ENCODE peak calls at places on chromosome 21, in four cellular contexts. B is A549, X is K562, N is HepG2. P is an unnamed sample.

GRCh38 chr21:20459838-20460237 is 538.4 kb upstream of the NCAM2 start:
- DNase-seq in X (no peak), N (no peak), B (no peak), P (no peak)

GRCh38 chr21:40618216-40618615 is 228.7 kb downstream of the DSCAM start:
- DNase-seq in X (no peak), B (no peak), N (no peak), P (peak)

GRCh38 chr21:21175798-21176334 is 177.7 kb downstream of the NCAM2 start:
- DNase-seq in B (no peak), X (no peak), N (no peak), P (no peak)

GRCh38 chr21:29624776-29625175 is 315.0 kb downstream of the GRIK1 start:
- DNase-seq in B (no peak), N (no peak), X (no peak), P (no peak)

GRCh38 chr21:18443686-18444085 is 40.1 kb upstream of the TMPRSS15 start:
- DNase-seq in X (no peak), B (no peak), N (no peak), P (no peak)

GRCh38 chr21:31030367-31031106 is 7.7 kb downstream of the KRTAP19-8 start:
- DNase-seq in X (no peak), N (no peak), B (no peak), P (no peak)

GRCh38 chr21:34761758-34762330 is 93.0 kb downstream of the CLIC6 start:
- DNase-seq in X (no peak), B (no peak), N (no peak), P (no peak)

GRCh38 chr21:42111470-42111743 is 40.3 kb downstream of the UMODL1 start:
- DNase-seq in B (no peak), N (no peak), X (no peak), P (no peak)

GRCh38 chr21:34147835-34148804 is 74.7 kb downstream of the MRPS6 start:
- DNase-seq in X (no peak), N (no peak), B (no peak), P (no peak)

GRCh38 chr21:24938592-24938991 is 668.7 kb downstream of the MRPL39 start:
- DNase-seq in X (no peak), N (no peak), B (no peak), P (no peak)

GRCh38 chr21:35469446-35469845 is 420.3 kb upstream of the RUNX1 start:
- DNase-seq in N (no peak), B (no peak), X (no peak), P (no peak)

GRCh38 chr21:34933609-34934345 is 115.3 kb downstream of the RUNX1 start:
- DNase-seq in N (no peak), B (no peak), X (no peak), P (no peak)

GRCh38 chr21:33916200-33916567 is 580 bp upstream of the ATP5PO start:
- DNase-seq in N (no peak), X (no peak), B (no peak), P (no peak)

GRCh38 chr21:16211339-16212303 is 481.8 kb downstream of the USP25 start:
- DNase-seq in X (no peak), B (no peak), N (no peak), P (no peak)

GRCh38 chr21:39441502-39442475 is 3.8 kb downstream of the LCA5L start:
- DNase-seq in B (peak), X (peak), N (peak), P (peak)

GRCh38 chr21:14080040-14080763 is 130.6 kb downstream of the LIPI start:
- DNase-seq in B (no peak), N (no peak), X (no peak), P (no peak)

GRCh38 chr21:22223385-22223784 is 1225.2 kb downstream of the NCAM2 start:
- DNase-seq in N (no peak), B (no peak), X (no peak), P (no peak)

GRCh38 chr21:27168084-27168483 is 201.2 kb upstream of the ADAMTS5 start:
- DNase-seq in N (no peak), B (no peak), X (no peak), P (no peak)

GRCh38 chr21:27158967-27159366 is 192.1 kb upstream of the ADAMTS5 start:
- DNase-seq in N (no peak), B (no peak), X (no peak), P (no peak)

GRCh38 chr21:27164208-27165172 is 197.6 kb upstream of the ADAMTS5 start:
- DNase-seq in X (no peak), B (no peak), N (no peak), P (no peak)
- TF ChIP-seq ESRRA in X (no peak), B (no peak), N (no peak), P (no peak)

DNA sequence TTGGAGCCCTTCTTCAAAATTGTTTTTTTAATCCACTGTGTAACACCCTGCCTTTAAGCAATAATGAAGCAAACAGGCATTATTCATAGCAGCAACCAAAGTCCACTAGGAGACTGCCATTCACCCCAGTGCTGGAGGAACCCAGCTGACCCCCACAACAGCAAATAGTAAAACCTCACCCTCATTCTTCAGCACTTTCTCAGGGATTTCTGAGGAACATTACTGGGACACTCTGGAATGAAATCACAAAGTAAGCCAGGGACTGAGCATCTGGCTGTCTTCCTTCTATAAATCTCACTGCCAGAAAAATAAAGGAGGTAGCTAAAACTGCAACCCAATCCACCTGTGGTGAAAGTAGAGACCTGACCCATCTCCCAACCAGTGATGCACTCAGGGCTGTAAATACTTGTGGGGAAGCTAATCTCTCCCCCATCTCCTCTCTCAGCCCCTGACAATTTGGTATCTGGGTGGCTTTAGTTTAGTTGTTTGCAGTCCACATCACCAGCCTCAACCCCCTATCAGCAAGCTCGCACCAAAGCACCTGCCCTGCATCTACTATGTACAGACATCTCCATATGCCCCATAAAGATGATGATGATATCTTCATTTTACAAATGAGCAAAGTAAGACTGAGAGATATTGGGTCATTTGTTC is 47.1 kb downstream of the COL6A1 start:
- DNase-seq in B (no peak), X (no peak), N (no peak), P (no peak)
- TF ChIP-seq JUN in B (no peak), X (no peak), N (no peak), P (no peak)

DNA sequence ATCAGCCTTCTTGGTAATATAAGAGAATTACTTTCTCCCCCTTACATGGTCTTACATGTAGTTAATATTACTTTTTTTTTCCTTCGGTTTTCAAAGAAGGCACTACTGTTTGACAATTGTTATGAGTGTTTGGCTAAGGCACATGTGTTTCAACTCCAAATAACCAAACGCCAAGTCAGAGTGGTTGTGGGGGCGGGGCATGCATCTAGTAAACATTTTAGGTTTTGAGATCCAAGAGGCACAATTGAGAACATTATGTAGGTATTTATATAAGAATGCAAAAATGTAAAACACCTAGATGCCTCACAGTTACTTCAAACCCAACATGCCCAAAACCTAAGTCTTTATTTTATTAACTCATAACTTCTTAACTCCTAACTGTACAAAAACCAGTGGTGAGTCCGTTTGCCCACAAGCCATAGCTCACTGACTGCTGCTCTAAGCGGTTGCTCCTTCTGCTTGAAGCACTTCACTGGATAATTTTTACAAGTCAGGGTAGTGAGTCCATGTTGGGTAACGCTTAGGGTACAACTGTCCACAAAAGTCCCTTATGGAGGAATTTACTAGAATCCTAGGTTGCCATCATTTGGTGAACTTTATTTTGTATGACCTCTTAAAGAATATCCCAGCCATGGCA is 189.9 kb downstream of the HUNK start:
- DNase-seq in X (no peak), B (no peak), N (no peak), P (no peak)
- TF ChIP-seq ESRRA in X (no peak), B (no peak), N (no peak), P (no peak)

GRCh38 chr21:37677006-37677405 is 239.3 kb downstream of the KCNJ6 start:
- DNase-seq in N (no peak), B (no peak), X (no peak), P (no peak)

GRCh38 chr21:37670883-37671282 is 245.4 kb downstream of the KCNJ6 start:
- DNase-seq in X (no peak), B (peak), N (peak), P (no peak)

GRCh38 chr21:37671381-37671780 is 244.9 kb downstream of the KCNJ6 start:
- DNase-seq in N (no peak), X (no peak), B (no peak), P (no peak)

GRCh38 chr21:37675202-37675801 is 241.0 kb downstream of the KCNJ6 start:
- DNase-seq in X (peak), B (peak), N (no peak), P (peak)

GRCh38 chr21:37673801-37674575 is 242.3 kb downstream of the KCNJ6 start:
- DNase-seq in X (no peak), N (no peak), B (no peak), P (no peak)
- TF ChIP-seq JUN in X (no peak), N (no peak), B (no peak), P (no peak)

GRCh38 chr21:45411810-45412206 is 6.8 kb downstream of the COL18A1 start:
- DNase-seq in N (no peak), B (no peak), X (no peak), P (no peak)

GRCh38 chr21:45412491-45412890 is 7.5 kb downstream of the COL18A1 start:
- DNase-seq in N (no peak), B (no peak), X (no peak), P (peak)

GRCh38 chr21:45410151-45410864 is 5.3 kb downstream of the COL18A1 start:
- DNase-seq in X (no peak), B (no peak), N (peak), P (no peak)

GRCh38 chr21:45409466-45410150 is 4.6 kb downstream of the COL18A1 start:
- DNase-seq in X (no peak), N (peak), B (no peak), P (no peak)

GRCh38 chr21:45410865-45411809 is 6.2 kb downstream of the COL18A1 start:
- DNase-seq in N (no peak), B (no peak), X (peak), P (no peak)
- TF ChIP-seq ESRRA in N (no peak), B (no peak), X (peak), P (no peak)

DNA sequence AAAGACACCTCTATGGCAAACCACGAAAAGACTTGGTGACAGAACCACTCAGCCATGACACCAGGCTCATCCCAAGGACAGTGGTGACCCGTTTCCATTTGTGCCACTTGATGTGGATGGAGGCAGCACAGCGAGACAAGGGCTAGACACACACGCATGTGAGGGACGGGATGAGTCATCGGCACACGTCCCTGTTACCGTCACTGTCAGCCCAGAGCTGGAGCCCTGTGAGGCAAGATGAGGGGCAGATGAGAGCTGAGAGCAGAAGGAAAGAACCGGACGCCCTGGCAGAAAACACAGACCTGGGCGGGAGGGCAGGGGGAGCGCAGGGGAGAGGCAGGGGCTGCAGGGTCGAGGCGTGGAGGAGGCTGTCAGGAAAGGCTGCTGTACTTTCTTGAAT is 57.8 kb downstream of the SIK1 start:
- DNase-seq in B (peak), X (no peak), N (peak), P (no peak)
- TF ChIP-seq JUN in B (no peak), X (no peak), N (no peak), P (no peak)